ENCODE peak calls at places on chromosomes 11 and 22, in five cellular contexts. One of them, this sample, is unnamed.

GRCh38 chr11:112377946-112378345 is 117.3 kb upstream of the PLET1 start:
- DNase-seq in germinal center: no peak
- DNase-seq in M059J: no peak
- DNase-seq in cardiac septum: no peak
- DNase-seq in NCI-H774: no peak
- DNase-seq in this sample: no peak

GRCh38 chr22:19852177-19852781 is 2.4 kb downstream of the GNB1L start:
- DNase-seq in germinal center: no peak
- DNase-seq in M059J: no peak
- DNase-seq in cardiac septum: no peak
- DNase-seq in NCI-H774: no peak
- DNase-seq in this sample: no peak

GRCh38 chr22:50202130-50202671 is 1.4 kb downstream of the SELENOO start:
- DNase-seq in germinal center: no peak
- DNase-seq in M059J: no peak
- DNase-seq in cardiac septum: no peak
- DNase-seq in NCI-H774: no peak
- DNase-seq in this sample: peak; percentile 83

GRCh38 chr11:94245121-94245520 is 59.3 kb upstream of the IZUMO1R start:
- DNase-seq in germinal center: no peak
- DNase-seq in M059J: peak; percentile 10
- DNase-seq in cardiac septum: no peak
- DNase-seq in NCI-H774: no peak
- DNase-seq in this sample: no peak

GRCh38 chr22:22037740-22038139 is 55.2 kb upstream of the TOP3B start:
- DNase-seq in germinal center: no peak
- DNase-seq in M059J: peak; percentile 30
- DNase-seq in cardiac septum: no peak
- DNase-seq in NCI-H774: no peak
- DNase-seq in this sample: no peak

GRCh38 chr11:113553235-113553634 is 78.0 kb upstream of the DRD2 start:
- DNase-seq in germinal center: no peak
- DNase-seq in M059J: peak; percentile 99
- DNase-seq in cardiac septum: no peak
- DNase-seq in NCI-H774: no peak
- DNase-seq in this sample: no peak

GRCh38 chr11:125667151-125667550 is 13.5 kb downstream of the ACRV1 start:
- DNase-seq in germinal center: no peak
- DNase-seq in M059J: no peak
- DNase-seq in cardiac septum: no peak
- DNase-seq in NCI-H774: no peak
- DNase-seq in this sample: no peak

GRCh38 chr11:11782532-11783110 is 59.2 kb upstream of the USP47 start:
- DNase-seq in germinal center: no peak
- DNase-seq in M059J: no peak
- DNase-seq in cardiac septum: no peak
- DNase-seq in NCI-H774: peak; percentile 30
- DNase-seq in this sample: no peak

GRCh38 chr22:20241579-20242392 is 26.3 kb downstream of the RTN4R start:
- DNase-seq in germinal center: no peak
- DNase-seq in M059J: peak; percentile 13
- DNase-seq in cardiac septum: no peak
- DNase-seq in NCI-H774: no peak
- DNase-seq in this sample: no peak

GRCh38 chr22:26182723-26183122 is 13.5 kb downstream of the SEZ6L start:
- DNase-seq in germinal center: no peak
- DNase-seq in M059J: no peak
- DNase-seq in cardiac septum: no peak
- DNase-seq in NCI-H774: no peak
- DNase-seq in this sample: no peak

GRCh38 chr11:65563606-65564005 is 5.4 kb upstream of the LTBP3 start:
- DNase-seq in germinal center: no peak
- DNase-seq in M059J: no peak
- DNase-seq in cardiac septum: no peak
- DNase-seq in NCI-H774: no peak
- DNase-seq in this sample: no peak

GRCh38 chr11:2300290-2300935 is 1.3 kb downstream of the C11orf21 start:
- DNase-seq in germinal center: no peak
- DNase-seq in M059J: no peak
- DNase-seq in cardiac septum: no peak
- DNase-seq in NCI-H774: no peak
- DNase-seq in this sample: no peak

GRCh38 chr11:97893612-97894011 is 1127.1 kb upstream of the CNTN5 start:
- DNase-seq in germinal center: no peak
- DNase-seq in M059J: peak; percentile 6
- DNase-seq in cardiac septum: no peak
- DNase-seq in NCI-H774: no peak
- DNase-seq in this sample: no peak

GRCh38 chr22:45578524-45579147 is 76.0 kb downstream of the FBLN1 start:
- DNase-seq in germinal center: no peak
- DNase-seq in M059J: no peak
- DNase-seq in cardiac septum: no peak
- DNase-seq in NCI-H774: no peak
- DNase-seq in this sample: no peak

GRCh38 chr22:22123118-22123959 is 121.2 kb upstream of the VPREB1 start:
- DNase-seq in germinal center: no peak
- DNase-seq in M059J: no peak
- DNase-seq in cardiac septum: no peak
- DNase-seq in NCI-H774: no peak
- DNase-seq in this sample: peak; percentile 38

GRCh38 chr11:11022126-11022730 is 164.4 kb upstream of the ZBED5 start:
- DNase-seq in germinal center: peak; percentile 26
- DNase-seq in M059J: peak; percentile 25
- DNase-seq in cardiac septum: no peak
- DNase-seq in NCI-H774: no peak
- DNase-seq in this sample: no peak

GRCh38 chr11:73334244-73335203 is 26.4 kb downstream of the ARHGEF17 start:
- DNase-seq in germinal center: no peak
- DNase-seq in M059J: peak; percentile 94
- DNase-seq in cardiac septum: peak; percentile 89
- DNase-seq in NCI-H774: no peak
- DNase-seq in this sample: no peak

GRCh38 chr22:33529424-33530113 is 390.7 kb downstream of the LARGE1 start:
- DNase-seq in germinal center: no peak
- DNase-seq in M059J: peak; percentile 24
- DNase-seq in cardiac septum: no peak
- DNase-seq in NCI-H774: no peak
- DNase-seq in this sample: no peak

GRCh38 chr11:11845066-11845465 is 3.3 kb downstream of the USP47 start:
- DNase-seq in germinal center: no peak
- DNase-seq in M059J: no peak
- DNase-seq in cardiac septum: no peak
- DNase-seq in NCI-H774: no peak
- DNase-seq in this sample: no peak

GRCh38 chr22:17266261-17266971 is 47.2 kb upstream of the ADA2 start:
- DNase-seq in germinal center: no peak
- DNase-seq in M059J: no peak
- DNase-seq in cardiac septum: no peak
- DNase-seq in NCI-H774: no peak
- DNase-seq in this sample: peak; percentile 71

GRCh38 chr11:73995247-73995646 is 12.6 kb upstream of the UCP2 start:
- DNase-seq in germinal center: no peak
- DNase-seq in M059J: peak; percentile 44
- DNase-seq in cardiac septum: no peak
- DNase-seq in NCI-H774: peak; percentile 11
- DNase-seq in this sample: no peak

GRCh38 chr22:24417901-24418641 is 9.3 kb upstream of the ADORA2A start:
- DNase-seq in germinal center: no peak
- DNase-seq in M059J: peak; percentile 41
- DNase-seq in cardiac septum: no peak
- DNase-seq in NCI-H774: no peak
- DNase-seq in this sample: no peak

GRCh38 chr22:38186429-38186828 is 4.8 kb upstream of the PLA2G6 start:
- DNase-seq in germinal center: no peak
- DNase-seq in M059J: peak; percentile 44
- DNase-seq in cardiac septum: no peak
- DNase-seq in NCI-H774: no peak
- DNase-seq in this sample: no peak

This sample was measured in HuH-7.5.